ENCODE peak calls at places on chromosomes 6 and 20, in five cellular contexts. W is PC-3, K is lower lobe of right lung, A is body of pancreas, O is GM23248. T is an unnamed sample. For H3K4me1, the result is how much of the 10 kb centered on the place peaks cover.

GRCh38 chr6:111469543-111469942 is 13.5 kb downstream of the REV3L start:
- DNase-seq in W (no peak), K (no peak), A (no peak), O (no peak), T (no peak)

GRCh38 chr6:39124114-39124513 is 9.1 kb upstream of the SAYSD1 start:
- DNase-seq in W (no peak), K (no peak), O (no peak), A (no peak), T (no peak)

GRCh38 chr6:158573542-158573931 is 13.6 kb downstream of the TMEM181 start:
- DNase-seq in A (no peak), O (no peak), K (no peak), W (no peak), T (no peak)

GRCh38 chr6:74073429-74073828 is 377.4 kb downstream of the CD109 start:
- DNase-seq in A (no peak), O (peak), K (no peak), W (peak), T (no peak)

GRCh38 chr6:10425973-10426780 is 11.3 kb upstream of the TFAP2A start:
- DNase-seq in O (peak), K (peak), A (no peak), W (no peak), T (peak)

GRCh38 chr6:111692327-111693164 is 86.9 kb upstream of the TRAF3IP2 start:
- DNase-seq in K (no peak), A (peak), O (no peak), W (no peak), T (peak)

GRCh38 chr20:2470051-2470431 is 548 bp downstream of the SNRPB start:
- DNase-seq in W (peak), A (peak), K (no peak), O (peak), T (no peak)

GRCh38 chr6:170203212-170203611 is 87.7 kb downstream of the DLL1 start:
- DNase-seq in K (no peak), W (no peak), O (peak), A (no peak), T (no peak)

GRCh38 chr20:9699181-9699580 is 139.7 kb downstream of the PAK5 start:
- DNase-seq in O (no peak), K (no peak), W (peak), A (no peak), T (no peak)

GRCh38 chr20:8116067-8116811 is 15.8 kb upstream of the PLCB1 start:
- DNase-seq in W (no peak), A (no peak), O (peak), K (no peak), T (no peak)

GRCh38 chr20:49704932-49705336 is 8.7 kb downstream of the B4GALT5 start:
- DNase-seq in W (no peak), O (no peak), K (no peak), A (no peak), T (no peak)

GRCh38 chr6:170147832-170148708 is 142.8 kb downstream of the DLL1 start:
- DNase-seq in K (peak), O (no peak), W (no peak), A (no peak), T (peak)

GRCh38 chr6:142387997-142388815 is 86.4 kb downstream of the ADGRG6 start:
- DNase-seq in W (peak), A (no peak), K (no peak), O (peak), T (no peak)

GRCh38 chr6:158072083-158072721 is 90.5 kb downstream of the SYNJ2 start:
- DNase-seq in W (peak), O (peak), A (peak), K (peak), T (peak)

GRCh38 chr6:53201270-53201669 is 52.6 kb upstream of the GCM1 start:
- DNase-seq in O (no peak), A (no peak), K (no peak), W (no peak), T (no peak)
- H3K4me1 ChIP-seq in O (under half), A (under half), K (under half), W (under half), T (under half)

GRCh38 chr6:90003941-90004340 is 109.7 kb downstream of the GJA10 start:
- DNase-seq in O (peak), W (no peak), A (no peak), K (no peak), T (no peak)

GRCh38 chr6:90004511-90004910 is 110.2 kb downstream of the GJA10 start:
- DNase-seq in A (no peak), W (no peak), O (no peak), K (no peak), T (no peak)

GRCh38 chr6:90005048-90005827 is 111.0 kb downstream of the GJA10 start:
- DNase-seq in K (no peak), O (no peak), A (no peak), W (no peak), T (no peak)

GRCh38 chr6:90000864-90001731 is 106.8 kb downstream of the GJA10 start:
- DNase-seq in A (no peak), K (no peak), W (peak), O (peak), T (no peak)

DNA sequence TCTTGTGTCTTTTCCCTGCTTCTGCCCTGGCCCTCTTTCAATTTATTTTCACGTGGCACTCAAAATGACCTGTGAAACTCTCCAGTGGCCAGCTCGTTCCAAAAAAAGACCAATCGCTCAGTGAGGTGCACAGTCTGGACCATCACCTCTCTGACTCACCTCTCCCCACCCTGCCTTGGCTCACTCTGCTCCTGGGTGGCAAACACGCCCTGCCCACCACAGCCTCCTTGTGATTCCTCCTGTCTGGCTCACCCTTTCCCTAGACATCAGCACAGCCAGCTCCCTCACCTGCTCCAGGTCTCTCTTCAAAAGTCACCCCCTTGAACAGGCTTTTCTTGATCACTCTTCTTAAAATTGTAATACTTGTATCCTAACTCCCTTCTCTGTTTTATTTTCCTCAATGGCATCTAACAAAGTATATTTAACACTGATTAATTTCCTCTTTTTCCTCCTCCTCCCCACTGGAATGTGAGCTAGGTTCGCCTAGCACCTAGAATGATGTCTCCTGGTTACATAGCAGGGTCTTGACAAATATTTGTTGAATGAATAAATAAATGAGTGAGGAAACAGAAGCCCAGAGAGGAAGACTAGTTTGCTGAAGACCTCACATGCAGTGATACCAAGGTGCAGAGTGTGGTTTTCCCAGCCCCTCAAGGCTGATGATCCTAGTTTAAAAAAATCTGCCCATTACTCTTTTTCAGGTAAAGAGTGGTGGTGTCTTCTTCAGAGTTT is 109.0 kb downstream of the GJA10 start:
- DNase-seq in K (no peak), W (peak), A (no peak), O (no peak), T (no peak)
- H3K4me1 ChIP-seq in K (under half), W (under half), A (under half), O (under half), T (under half)

GRCh38 chr20:58903636-58904035 is 51.1 kb downstream of the GNAS start:
- DNase-seq in O (no peak), W (no peak), A (no peak), K (no peak), T (no peak)
- H3K4me1 ChIP-seq in O (under half), W (under half), A (under half), K (half or more), T (under half)

DNA sequence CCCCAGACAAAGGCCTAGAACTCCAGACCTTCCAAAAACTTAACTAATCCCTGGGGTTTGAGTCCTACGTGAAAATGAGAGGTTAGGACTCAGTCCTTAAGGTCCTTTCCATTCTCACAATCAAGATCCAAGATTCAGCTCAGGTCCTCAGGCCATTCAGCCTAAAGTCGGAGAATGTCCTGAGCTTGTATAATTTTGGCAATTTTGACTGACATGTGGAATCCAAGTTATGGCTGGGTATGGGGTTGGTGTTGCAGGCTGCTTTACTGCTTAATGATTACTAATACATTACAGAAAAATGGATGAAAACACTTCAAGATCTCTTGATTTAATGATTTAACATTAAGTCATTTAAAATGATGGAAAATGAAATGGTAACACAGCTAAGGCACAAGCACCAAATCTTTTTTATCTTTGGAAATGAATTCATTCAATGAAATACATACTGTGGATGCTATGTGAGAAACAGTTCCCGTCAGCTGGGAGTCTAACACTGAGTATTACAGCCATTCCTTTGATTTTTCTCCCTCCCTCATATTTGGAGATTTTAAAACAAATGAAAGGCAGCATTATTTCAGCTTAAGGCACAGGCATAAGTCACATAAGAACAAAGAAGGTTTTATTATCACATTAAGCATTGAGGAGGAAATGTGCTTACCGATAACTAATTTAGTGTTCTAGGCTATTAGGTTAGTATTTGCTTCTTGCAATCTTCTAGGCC is 1.3 kb downstream of the ARHGAP18 start:
- DNase-seq in A (no peak), K (no peak), W (no peak), O (peak), T (no peak)
- H3K4me1 ChIP-seq in A (under half), K (under half), W (under half), O (under half), T (under half)

GRCh38 chr20:58883243-58883691 is 30.8 kb downstream of the GNAS start:
- DNase-seq in A (no peak), O (peak), W (no peak), K (no peak), T (no peak)
- H3K4me1 ChIP-seq in A (under half), O (under half), W (under half), K (under half), T (under half)

GRCh38 chr20:62985089-62985778 is 21.5 kb downstream of the BHLHE23 start:
- DNase-seq in W (no peak), K (no peak), A (no peak), O (no peak), T (no peak)
- H3K4me1 ChIP-seq in W (under half), K (under half), A (under half), O (under half), T (under half)

GRCh38 chr20:4817230-4817671 is 95.5 kb downstream of the PRND start:
- DNase-seq in W (peak), O (peak), K (no peak), A (no peak), T (no peak)
- H3K4me1 ChIP-seq in W (under half), O (under half), K (half or more), A (under half), T (under half)

DNA sequence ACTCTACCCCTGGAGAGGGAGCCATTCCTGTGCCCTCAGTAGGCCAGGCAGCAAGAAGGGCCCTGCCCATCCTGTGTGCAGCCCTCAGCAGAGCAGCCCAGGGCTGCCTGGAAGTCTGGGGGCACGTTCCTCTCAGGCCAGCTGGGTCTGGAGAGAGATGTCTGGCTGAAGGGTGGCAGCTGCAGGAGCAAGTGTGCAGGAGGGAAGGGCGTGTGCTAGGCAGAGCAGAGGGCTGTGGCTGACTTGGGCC is 62.7 kb downstream of the NOL4L start:
- DNase-seq in A (no peak), W (no peak), K (peak), O (no peak), T (no peak)
- H3K4me1 ChIP-seq in A (under half), W (under half), K (under half), O (under half), T (under half)

DNA sequence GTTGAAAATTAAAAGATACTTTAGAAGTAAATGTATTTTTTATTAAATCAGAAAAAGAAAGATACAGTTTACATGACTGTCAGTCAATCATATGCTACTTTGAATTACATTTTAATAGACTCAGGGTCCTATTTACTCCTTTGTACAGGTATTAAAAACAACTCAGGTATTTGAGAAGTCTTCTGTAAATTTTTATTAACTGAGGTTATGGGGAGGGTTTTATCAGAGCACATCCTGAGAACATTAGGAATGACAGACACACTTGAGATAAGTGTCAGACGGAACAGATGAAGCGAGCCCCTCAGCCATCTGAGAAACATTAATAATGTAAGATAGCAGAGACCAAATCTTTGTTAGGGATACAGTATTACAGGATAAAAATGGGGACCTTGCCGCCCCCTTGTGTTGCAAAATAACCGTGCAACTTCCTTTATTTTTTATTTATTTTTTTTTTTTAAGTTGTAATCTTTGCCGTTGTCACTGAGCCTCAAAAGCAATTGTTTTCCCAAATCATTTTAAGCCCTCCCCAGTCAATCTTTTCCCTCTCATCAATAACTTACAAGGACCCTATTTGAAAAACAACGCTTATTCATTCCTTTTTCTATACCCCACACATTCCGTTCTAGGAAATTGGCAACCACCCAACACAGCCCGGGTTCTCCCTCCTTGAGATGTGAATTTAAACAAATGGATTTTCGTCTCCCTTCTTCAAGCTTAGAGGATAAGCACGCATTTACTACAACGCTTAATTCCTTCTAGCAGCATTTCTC is 126.7 kb downstream of the BCAS1 start:
- DNase-seq in W (peak), K (no peak), A (no peak), O (peak), T (no peak)
- H3K4me1 ChIP-seq in W (under half), K (under half), A (under half), O (under half), T (under half)